ENCODE peak calls at places on chromosomes 13 and 19, in five cellular contexts. F is left lung, T is Daoy, O is AG08395, L is NCI-H748 treated with DMSO at 0.1 percent for 48 hours. Y is an unnamed sample.

GRCh38 chr13:98598043-98598442 is 21.1 kb upstream of the STK24 start:
- DNase-seq in F (no peak), T (no peak), O (no peak), L (no peak), Y (peak)

GRCh38 chr13:52955505-52955904 is 73.1 kb upstream of the OLFM4 start:
- DNase-seq in F (no peak), T (no peak), O (no peak), L (no peak), Y (no peak)

GRCh38 chr19:1847684-1848398 is 442 bp downstream of the REXO1 start:
- DNase-seq in F (no peak), T (peak), O (peak), L (no peak), Y (peak)

GRCh38 chr19:10412257-10412977 is 7.9 kb upstream of the PDE4A start:
- DNase-seq in F (no peak), T (no peak), O (no peak), L (no peak), Y (no peak)

GRCh38 chr13:66489586-66489985 is 740.5 kb downstream of the PCDH9 start:
- DNase-seq in F (no peak), T (no peak), O (no peak), L (no peak), Y (no peak)

GRCh38 chr13:112322562-112322961 is 53.6 kb upstream of the SPACA7 start:
- DNase-seq in F (no peak), T (no peak), O (no peak), L (no peak), Y (no peak)

GRCh38 chr19:23515551-23515950 is 120.3 kb upstream of the ZNF91 start:
- DNase-seq in F (no peak), T (no peak), O (no peak), L (no peak), Y (no peak)

GRCh38 chr13:42056146-42056545 is 7.7 kb downstream of the DGKH start:
- DNase-seq in F (no peak), T (no peak), O (no peak), L (no peak), Y (no peak)

GRCh38 chr13:42574435-42575311 is 721 bp downstream of the TNFSF11 start:
- DNase-seq in F (no peak), T (no peak), O (no peak), L (no peak), Y (no peak)

GRCh38 chr13:111284579-111284978 is 35.9 kb upstream of the TEX29 start:
- DNase-seq in F (no peak), T (no peak), O (no peak), L (no peak), Y (no peak)

GRCh38 chr13:29587645-29588044 is 7.8 kb downstream of the SLC7A1 start:
- DNase-seq in F (no peak), T (no peak), O (no peak), L (no peak), Y (peak)

GRCh38 chr19:14480695-14481069 is 5.5 kb upstream of the PTGER1 start:
- DNase-seq in F (no peak), T (peak), O (no peak), L (no peak), Y (no peak)

GRCh38 chr19:46813570-46814358 is 25.4 kb upstream of the SLC1A5 start:
- DNase-seq in F (peak), T (no peak), O (peak), L (no peak), Y (peak)

GRCh38 chr13:44470623-44471562 is 97.3 kb downstream of the SERP2 start:
- DNase-seq in F (no peak), T (peak), O (no peak), L (peak), Y (peak)

GRCh38 chr13:30752201-30752797 is 17.0 kb downstream of the ALOX5AP start:
- DNase-seq in F (no peak), T (no peak), O (peak), L (no peak), Y (no peak)

GRCh38 chr19:54096642-54097106 is 3.9 kb downstream of the OSCAR start:
- DNase-seq in F (peak), T (peak), O (peak), L (peak), Y (peak)

GRCh38 chr13:110680852-110681251 is 25.1 kb downstream of the CARS2 start:
- DNase-seq in F (no peak), T (peak), O (peak), L (no peak), Y (peak)

GRCh38 chr19:708154-709141 is at the start of gene PALM:
- DNase-seq in F (no peak), T (no peak), O (no peak), L (no peak), Y (peak)

GRCh38 chr19:6393982-6394412 is 1.0 kb upstream of the GTF2F1 start:
- DNase-seq in F (no peak), T (no peak), O (no peak), L (no peak), Y (no peak)

GRCh38 chr19:4969772-4970531 is 1.0 kb downstream of the KDM4B start:
- DNase-seq in F (no peak), T (no peak), O (peak), L (no peak), Y (peak)

GRCh38 chr13:51995677-51996551 is 15.3 kb downstream of the ATP7B start:
- DNase-seq in F (peak), T (no peak), O (peak), L (no peak), Y (peak)

GRCh38 chr13:24385902-24386301 is 76.5 kb downstream of the C1QTNF9 start:
- DNase-seq in F (no peak), T (no peak), O (no peak), L (no peak), Y (no peak)

GRCh38 chr19:30224689-30225606 is 147.2 kb upstream of the ZNF536 start:
- DNase-seq in F (no peak), T (peak), O (peak), L (peak), Y (peak)

GRCh38 chr19:39138221-39139211 is 12.9 kb downstream of the PAK4 start:
- DNase-seq in F (no peak), T (no peak), O (no peak), L (no peak), Y (no peak)

GRCh38 chr19:47221890-47222289 is 9.1 kb downstream of the BBC3 start:
- DNase-seq in F (no peak), T (no peak), O (no peak), L (no peak), Y (no peak)

GRCh38 chr13:33015275-33015674 is 948 bp upstream of the KL start:
- DNase-seq in F (no peak), T (no peak), O (no peak), L (peak), Y (peak)

GRCh38 chr13:67200183-67200582 is 30.0 kb downstream of the PCDH9 start:
- DNase-seq in F (no peak), T (no peak), O (no peak), L (no peak), Y (no peak)

GRCh38 chr13:113981201-113981605 is 7.3 kb upstream of the C13orf46 start:
- DNase-seq in F (peak), T (peak), O (no peak), L (peak), Y (no peak)

GRCh38 chr13:102779426-102780159 is 6.0 kb upstream of the TEX30 start:
- DNase-seq in F (no peak), T (no peak), O (no peak), L (no peak), Y (no peak)

GRCh38 chr13:112270951-112271350 is 105.2 kb upstream of the SPACA7 start:
- DNase-seq in F (no peak), T (no peak), O (no peak), L (no peak), Y (no peak)

GRCh38 chr13:100044936-100045335 is 44.0 kb upstream of the PCCA start:
- DNase-seq in F (no peak), T (no peak), O (no peak), L (no peak), Y (no peak)

Y was measured in dermis blood vessel endothelial cell.